ENCODE peak calls at places on chromosomes 2 and 18, in six cellular contexts. One of them, this sample, is unnamed.

GRCh38 chr2:85266424-85267041 is 61.3 kb downstream of the TGOLN2 start:
- DNase-seq in CD14-positive monocyte: peak
- DNase-seq in foreskin fibroblast: peak
- DNase-seq in neural crest cell: peak
- DNase-seq in uterus: peak
- DNase-seq in HCT116: peak
- DNase-seq in this sample: no peak

GRCh38 chr2:163132850-163133249 is 294.3 kb upstream of the KCNH7 start:
- DNase-seq in CD14-positive monocyte: no peak
- DNase-seq in foreskin fibroblast: peak
- DNase-seq in neural crest cell: no peak
- DNase-seq in uterus: no peak
- DNase-seq in HCT116: peak
- DNase-seq in this sample: no peak

GRCh38 chr2:6946722-6947121 is 29.5 kb downstream of the RNF144A start:
- DNase-seq in CD14-positive monocyte: no peak
- DNase-seq in foreskin fibroblast: peak
- DNase-seq in neural crest cell: no peak
- DNase-seq in uterus: no peak
- DNase-seq in HCT116: no peak
- DNase-seq in this sample: peak

GRCh38 chr2:234578389-234578788 is 81.5 kb upstream of the ARL4C start:
- DNase-seq in CD14-positive monocyte: no peak
- DNase-seq in foreskin fibroblast: no peak
- DNase-seq in neural crest cell: no peak
- DNase-seq in uterus: no peak
- DNase-seq in HCT116: no peak
- DNase-seq in this sample: no peak

GRCh38 chr18:36308711-36309435 is 11.4 kb downstream of the FHOD3 start:
- DNase-seq in CD14-positive monocyte: no peak
- DNase-seq in foreskin fibroblast: no peak
- DNase-seq in neural crest cell: no peak
- DNase-seq in uterus: no peak
- DNase-seq in HCT116: no peak
- DNase-seq in this sample: no peak

GRCh38 chr2:41621578-41621977 is 426.2 kb upstream of the PKDCC start:
- DNase-seq in CD14-positive monocyte: no peak
- DNase-seq in foreskin fibroblast: no peak
- DNase-seq in neural crest cell: no peak
- DNase-seq in uterus: no peak
- DNase-seq in HCT116: no peak
- DNase-seq in this sample: no peak

GRCh38 chr2:200810252-200810650 is 1.5 kb upstream of the BZW1 start:
- DNase-seq in CD14-positive monocyte: no peak
- DNase-seq in foreskin fibroblast: peak
- DNase-seq in neural crest cell: no peak
- DNase-seq in uterus: no peak
- DNase-seq in HCT116: no peak
- DNase-seq in this sample: peak

GRCh38 chr2:84958135-84959044 is 12.6 kb upstream of the KCMF1 start:
- DNase-seq in CD14-positive monocyte: no peak
- DNase-seq in foreskin fibroblast: peak
- DNase-seq in neural crest cell: no peak
- DNase-seq in uterus: no peak
- DNase-seq in HCT116: peak
- DNase-seq in this sample: no peak

GRCh38 chr2:133486706-133487305 is 81.5 kb downstream of the NCKAP5 start:
- DNase-seq in CD14-positive monocyte: no peak
- DNase-seq in foreskin fibroblast: no peak
- DNase-seq in neural crest cell: no peak
- DNase-seq in uterus: no peak
- DNase-seq in HCT116: no peak
- DNase-seq in this sample: no peak

GRCh38 chr18:79643049-79643765 is 36.4 kb upstream of the CTDP1 start:
- DNase-seq in CD14-positive monocyte: no peak
- DNase-seq in foreskin fibroblast: no peak
- DNase-seq in neural crest cell: no peak
- DNase-seq in uterus: no peak
- DNase-seq in HCT116: no peak
- DNase-seq in this sample: no peak

GRCh38 chr2:146844226-146844990 is 1000.4 kb upstream of the ACVR2A start:
- DNase-seq in CD14-positive monocyte: no peak
- DNase-seq in foreskin fibroblast: peak
- DNase-seq in neural crest cell: no peak
- DNase-seq in uterus: no peak
- DNase-seq in HCT116: no peak
- DNase-seq in this sample: no peak

GRCh38 chr2:142395294-142395693 is 264.5 kb upstream of the LRP1B start:
- DNase-seq in CD14-positive monocyte: no peak
- DNase-seq in foreskin fibroblast: no peak
- DNase-seq in neural crest cell: no peak
- DNase-seq in uterus: no peak
- DNase-seq in HCT116: no peak
- DNase-seq in this sample: no peak

GRCh38 chr2:61255580-61256437 is 93.8 kb downstream of the C2orf74 start:
- DNase-seq in CD14-positive monocyte: no peak
- DNase-seq in foreskin fibroblast: peak
- DNase-seq in neural crest cell: no peak
- DNase-seq in uterus: no peak
- DNase-seq in HCT116: no peak
- DNase-seq in this sample: peak

GRCh38 chr2:29844713-29845320 is 76.6 kb downstream of the ALK start:
- DNase-seq in CD14-positive monocyte: no peak
- DNase-seq in foreskin fibroblast: no peak
- DNase-seq in neural crest cell: no peak
- DNase-seq in uterus: no peak
- DNase-seq in HCT116: no peak
- DNase-seq in this sample: no peak

GRCh38 chr2:149538138-149538833 is 49.3 kb downstream of the MMADHC start:
- DNase-seq in CD14-positive monocyte: no peak
- DNase-seq in foreskin fibroblast: no peak
- DNase-seq in neural crest cell: no peak
- DNase-seq in uterus: no peak
- DNase-seq in HCT116: no peak
- DNase-seq in this sample: no peak

GRCh38 chr18:78681934-78682333 is 297.7 kb upstream of the SALL3 start:
- DNase-seq in CD14-positive monocyte: no peak
- DNase-seq in foreskin fibroblast: no peak
- DNase-seq in neural crest cell: no peak
- DNase-seq in uterus: no peak
- DNase-seq in HCT116: no peak
- DNase-seq in this sample: no peak

GRCh38 chr18:33184918-33185317 is 255.6 kb downstream of the CCDC178 start:
- DNase-seq in CD14-positive monocyte: no peak
- DNase-seq in foreskin fibroblast: no peak
- DNase-seq in neural crest cell: no peak
- DNase-seq in uterus: no peak
- DNase-seq in HCT116: no peak
- DNase-seq in this sample: no peak

GRCh38 chr2:173059941-173060575 is 15.6 kb upstream of the MAP3K20 start:
- DNase-seq in CD14-positive monocyte: no peak
- DNase-seq in foreskin fibroblast: peak
- DNase-seq in neural crest cell: no peak
- DNase-seq in uterus: no peak
- DNase-seq in HCT116: no peak
- DNase-seq in this sample: peak

GRCh38 chr2:109265953-109266352 is 136.9 kb downstream of the SH3RF3 start:
- DNase-seq in CD14-positive monocyte: no peak
- DNase-seq in foreskin fibroblast: no peak
- DNase-seq in neural crest cell: no peak
- DNase-seq in uterus: no peak
- DNase-seq in HCT116: no peak
- DNase-seq in this sample: no peak

GRCh38 chr18:42765225-42765624 is 350.3 kb downstream of the RIT2 start:
- DNase-seq in CD14-positive monocyte: no peak
- DNase-seq in foreskin fibroblast: no peak
- DNase-seq in neural crest cell: no peak
- DNase-seq in uterus: no peak
- DNase-seq in HCT116: no peak
- DNase-seq in this sample: no peak
- TF ChIP-seq CTCF in CD14-positive monocyte: no peak
- TF ChIP-seq CTCF in foreskin fibroblast: no peak
- TF ChIP-seq CTCF in neural crest cell: no peak
- TF ChIP-seq CTCF in uterus: no peak
- TF ChIP-seq CTCF in HCT116: no peak
- TF ChIP-seq CTCF in this sample: no peak

GRCh38 chr2:168600970-168601369 is 144.9 kb downstream of the CERS6 start:
- DNase-seq in CD14-positive monocyte: no peak
- DNase-seq in foreskin fibroblast: no peak
- DNase-seq in neural crest cell: no peak
- DNase-seq in uterus: no peak
- DNase-seq in HCT116: no peak
- DNase-seq in this sample: no peak
- TF ChIP-seq CTCF in CD14-positive monocyte: no peak
- TF ChIP-seq CTCF in foreskin fibroblast: no peak
- TF ChIP-seq CTCF in neural crest cell: no peak
- TF ChIP-seq CTCF in uterus: no peak
- TF ChIP-seq CTCF in HCT116: no peak
- TF ChIP-seq CTCF in this sample: no peak

GRCh38 chr18:11859282-11859797 is 8.1 kb downstream of the CHMP1B start:
- DNase-seq in CD14-positive monocyte: no peak
- DNase-seq in foreskin fibroblast: no peak
- DNase-seq in neural crest cell: no peak
- DNase-seq in uterus: no peak
- DNase-seq in HCT116: no peak
- DNase-seq in this sample: no peak

GRCh38 chr18:11861583-11862288 is 10.5 kb downstream of the CHMP1B start:
- DNase-seq in CD14-positive monocyte: no peak
- DNase-seq in foreskin fibroblast: peak
- DNase-seq in neural crest cell: no peak
- DNase-seq in uterus: no peak
- DNase-seq in HCT116: no peak
- DNase-seq in this sample: no peak

GRCh38 chr18:11857177-11857887 is 6.1 kb downstream of the CHMP1B start:
- DNase-seq in CD14-positive monocyte: peak
- DNase-seq in foreskin fibroblast: peak
- DNase-seq in neural crest cell: no peak
- DNase-seq in uterus: peak
- DNase-seq in HCT116: peak
- DNase-seq in this sample: peak

GRCh38 chr18:11860594-11861450 is 9.6 kb downstream of the CHMP1B start:
- DNase-seq in CD14-positive monocyte: no peak
- DNase-seq in foreskin fibroblast: no peak
- DNase-seq in neural crest cell: no peak
- DNase-seq in uterus: no peak
- DNase-seq in HCT116: no peak
- DNase-seq in this sample: no peak

DNA sequence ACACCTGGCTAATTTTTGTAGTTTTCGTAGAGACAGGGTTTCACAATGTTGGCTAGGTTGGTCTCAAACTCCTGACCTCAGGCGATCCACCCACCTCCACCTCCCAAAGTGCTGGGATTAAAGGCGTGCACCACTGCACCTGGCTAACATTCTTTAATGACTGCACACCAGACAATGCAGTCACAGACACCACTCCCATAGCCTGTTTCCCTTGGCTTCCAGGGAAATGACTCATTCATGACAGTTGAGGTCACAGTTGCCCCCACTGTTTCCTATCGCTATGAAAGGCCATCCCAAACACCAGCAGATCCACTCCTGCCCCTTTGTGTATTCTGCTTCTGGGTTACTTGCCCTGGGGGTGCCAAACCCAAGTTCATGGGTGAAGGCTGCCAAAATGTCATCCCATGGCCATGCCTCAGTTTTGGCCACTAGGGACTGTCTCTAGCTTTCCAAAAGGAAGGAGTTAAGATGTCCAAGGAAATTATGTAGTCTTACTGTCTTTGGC is 8.7 kb downstream of the CHMP1B start:
- DNase-seq in CD14-positive monocyte: no peak
- DNase-seq in foreskin fibroblast: peak
- DNase-seq in neural crest cell: no peak
- DNase-seq in uterus: no peak
- DNase-seq in HCT116: peak
- DNase-seq in this sample: no peak
- TF ChIP-seq CTCF in CD14-positive monocyte: no peak
- TF ChIP-seq CTCF in foreskin fibroblast: peak
- TF ChIP-seq CTCF in neural crest cell: peak
- TF ChIP-seq CTCF in uterus: no peak
- TF ChIP-seq CTCF in HCT116: peak
- TF ChIP-seq CTCF in this sample: no peak

GRCh38 chr18:59219672-59220163 is at the start of gene GRP:
- DNase-seq in CD14-positive monocyte: no peak
- DNase-seq in foreskin fibroblast: no peak
- DNase-seq in neural crest cell: no peak
- DNase-seq in uterus: no peak
- DNase-seq in HCT116: no peak
- DNase-seq in this sample: no peak
- TF ChIP-seq CTCF in CD14-positive monocyte: no peak
- TF ChIP-seq CTCF in foreskin fibroblast: no peak
- TF ChIP-seq CTCF in neural crest cell: no peak
- TF ChIP-seq CTCF in uterus: no peak
- TF ChIP-seq CTCF in HCT116: no peak
- TF ChIP-seq CTCF in this sample: no peak